ENCODE peak calls at places on chromosomes 4 and X, in eight cellular contexts. W, R, U, Y, Q, V, I and T are unnamed samples.
A peak's percentile ranks its signal among the peaks of the same experiment; 100 is the strongest.

GRCh38 chr4:139665079-139665689 is 435 bp upstream of the MGST2 start:
- DNase-seq in W (no peak), R (no peak), U (no peak), Y (no peak), Q (no peak), V (no peak), I (no peak), T (peak; percentile 37)

GRCh38 chr4:152780267-152780811 is 585 bp downstream of the ARFIP1 start:
- DNase-seq in W (no peak), R (peak; percentile 31), U (peak; percentile 44), Y (peak; percentile 9), Q (no peak), V (no peak), I (no peak), T (peak; percentile 41)

GRCh38 chr4:4818440-4819212 is 40.8 kb upstream of the MSX1 start:
- DNase-seq in W (no peak), R (no peak), U (no peak), Y (no peak), Q (no peak), V (no peak), I (no peak), T (no peak)

GRCh38 chr4:150259861-150260567 is 181.8 kb downstream of the DCLK2 start:
- DNase-seq in W (no peak), R (no peak), U (no peak), Y (no peak), Q (no peak), V (no peak), I (no peak), T (no peak)

GRCh38 chrX:134603806-134604700 is 54.2 kb downstream of the PLAC1 start:
- DNase-seq in W (no peak), R (peak; percentile 64), U (peak; percentile 71), Y (no peak), Q (no peak), V (no peak), I (no peak), T (peak; percentile 62)

GRCh38 chrX:154367474-154368308 is 6.7 kb downstream of the FLNA start:
- DNase-seq in W (peak; percentile 1), R (no peak), U (no peak), Y (no peak), Q (no peak), V (no peak), I (peak; percentile 24), T (no peak)

GRCh38 chrX:149950681-149951080 is 12.4 kb upstream of the EOLA2 start:
- DNase-seq in W (no peak), R (peak; percentile 60), U (peak; percentile 40), Y (peak; percentile 16), Q (no peak), V (peak; percentile 6), I (no peak), T (no peak)

GRCh38 chrX:106698693-106699092 is 27.8 kb upstream of the RNF128 start:
- DNase-seq in W (no peak), R (no peak), U (no peak), Y (no peak), Q (no peak), V (no peak), I (no peak), T (no peak)

GRCh38 chrX:139834879-139835278 is 98.0 kb downstream of the ATP11C start:
- DNase-seq in W (no peak), R (no peak), U (no peak), Y (no peak), Q (no peak), V (no peak), I (no peak), T (no peak)

GRCh38 chr4:61180405-61180804 is 19.7 kb upstream of the ADGRL3 start:
- DNase-seq in W (no peak), R (no peak), U (no peak), Y (no peak), Q (no peak), V (no peak), I (no peak), T (no peak)

GRCh38 chr4:84224522-84224921 is 274.6 kb downstream of the NKX6-1 start:
- DNase-seq in W (no peak), R (no peak), U (no peak), Y (no peak), Q (no peak), V (no peak), I (no peak), T (no peak)

GRCh38 chrX:110563276-110563675 is 204.6 kb downstream of the RTL9 start:
- DNase-seq in W (no peak), R (no peak), U (no peak), Y (no peak), Q (no peak), V (no peak), I (no peak), T (no peak)

GRCh38 chrX:150719641-150720040 is 26.4 kb downstream of the MTMR1 start:
- DNase-seq in W (no peak), R (no peak), U (no peak), Y (no peak), Q (no peak), V (no peak), I (no peak), T (no peak)

GRCh38 chrX:12984629-12985303 is 9.9 kb downstream of the TMSB4X start:
- DNase-seq in W (peak; percentile 20), R (no peak), U (peak; percentile 44), Y (peak; percentile 51), Q (peak; percentile 73), V (peak; percentile 73), I (no peak), T (no peak)

GRCh38 chr4:1413221-1413663 is 7.0 kb upstream of the NKX1-1 start:
- DNase-seq in W (no peak), R (no peak), U (no peak), Y (no peak), Q (no peak), V (no peak), I (no peak), T (no peak)

GRCh38 chr4:5409980-5410618 is 298.3 kb downstream of the EVC2 start:
- DNase-seq in W (no peak), R (no peak), U (no peak), Y (no peak), Q (no peak), V (no peak), I (no peak), T (no peak)

GRCh38 chr4:87956501-87956900 is 19.0 kb upstream of the SPP1 start:
- DNase-seq in W (no peak), R (no peak), U (no peak), Y (no peak), Q (no peak), V (no peak), I (no peak), T (no peak)

GRCh38 chr4:10552591-10553280 is 95.5 kb upstream of the ZNF518B start:
- DNase-seq in W (no peak), R (no peak), U (no peak), Y (no peak), Q (no peak), V (no peak), I (no peak), T (no peak)

GRCh38 chr4:1593038-1593417 is 91.1 kb downstream of the FAM53A start:
- DNase-seq in W (no peak), R (no peak), U (no peak), Y (no peak), Q (no peak), V (no peak), I (peak; percentile 6), T (no peak)

GRCh38 chrX:29851971-29852605 is 363.3 kb upstream of the MAGEB2 start:
- DNase-seq in W (no peak), R (peak; percentile 12), U (no peak), Y (no peak), Q (no peak), V (no peak), I (no peak), T (no peak)

GRCh38 chrX:21656587-21657317 is 1.4 kb downstream of the KLHL34 start:
- DNase-seq in W (no peak), R (no peak), U (no peak), Y (no peak), Q (no peak), V (peak; percentile 2), I (no peak), T (no peak)

GRCh38 chr4:113106076-113106475 is 56.6 kb downstream of the ANK2 start:
- DNase-seq in W (no peak), R (peak; percentile 60), U (no peak), Y (no peak), Q (no peak), V (no peak), I (no peak), T (no peak)

GRCh38 chr4:98514930-98515809 is 143.2 kb downstream of the TSPAN5 start:
- DNase-seq in W (no peak), R (no peak), U (no peak), Y (no peak), Q (no peak), V (no peak), I (no peak), T (no peak)
- H3K4me1 ChIP-seq in W (peaks cover 11% of the 10 kb centered on the region), R (peaks cover 18% of the 10 kb centered on the region), U (peaks cover 67% of the 10 kb centered on the region), Y (no peaks in the 10 kb centered on the region), Q (no peaks in the 10 kb centered on the region), V (no peaks in the 10 kb centered on the region), I (peaks cover 24% of the 10 kb centered on the region), T (no peaks in the 10 kb centered on the region)

DNA sequence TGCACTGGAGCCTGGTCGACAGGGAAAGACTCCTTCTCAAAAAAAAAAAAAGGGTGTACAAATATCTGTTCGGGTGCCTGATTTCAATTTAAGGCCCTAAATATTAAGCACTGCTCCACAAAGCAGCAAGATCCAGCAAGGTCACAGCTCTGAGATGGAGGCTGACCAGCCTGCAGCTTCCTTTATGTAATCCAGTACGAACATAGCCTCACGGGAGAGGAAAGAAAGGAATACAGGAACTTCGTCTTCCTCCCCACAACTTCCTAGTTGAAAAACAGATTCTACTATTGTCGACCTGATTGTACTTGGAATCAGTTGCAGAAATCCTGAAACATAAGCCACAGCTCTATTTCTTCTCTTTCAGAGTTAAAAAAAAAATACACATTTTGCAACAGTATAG is 53.5 kb upstream of the TBC1D9 start:
- DNase-seq in W (no peak), R (no peak), U (no peak), Y (no peak), Q (no peak), V (no peak), I (no peak), T (no peak)
- H3K4me1 ChIP-seq in W (no peaks in the 10 kb centered on the region), R (no peaks in the 10 kb centered on the region), U (no peaks in the 10 kb centered on the region), Y (no peaks in the 10 kb centered on the region), Q (no peaks in the 10 kb centered on the region), V (no peaks in the 10 kb centered on the region), I (peaks cover 41% of the 10 kb centered on the region), T (no peaks in the 10 kb centered on the region)

GRCh38 chr4:7808752-7809151 is 130.9 kb downstream of the AFAP1 start:
- DNase-seq in W (no peak), R (no peak), U (peak; percentile 32), Y (no peak), Q (no peak), V (no peak), I (no peak), T (no peak)
- H3K4me1 ChIP-seq in W (no peaks in the 10 kb centered on the region), R (peaks cover 34% of the 10 kb centered on the region), U (peaks cover 75% of the 10 kb centered on the region), Y (peaks cover 13% of the 10 kb centered on the region), Q (peaks cover 16% of the 10 kb centered on the region), V (no peaks in the 10 kb centered on the region), I (peaks cover 55% of the 10 kb centered on the region), T (peaks cover 1% of the 10 kb centered on the region)

DNA sequence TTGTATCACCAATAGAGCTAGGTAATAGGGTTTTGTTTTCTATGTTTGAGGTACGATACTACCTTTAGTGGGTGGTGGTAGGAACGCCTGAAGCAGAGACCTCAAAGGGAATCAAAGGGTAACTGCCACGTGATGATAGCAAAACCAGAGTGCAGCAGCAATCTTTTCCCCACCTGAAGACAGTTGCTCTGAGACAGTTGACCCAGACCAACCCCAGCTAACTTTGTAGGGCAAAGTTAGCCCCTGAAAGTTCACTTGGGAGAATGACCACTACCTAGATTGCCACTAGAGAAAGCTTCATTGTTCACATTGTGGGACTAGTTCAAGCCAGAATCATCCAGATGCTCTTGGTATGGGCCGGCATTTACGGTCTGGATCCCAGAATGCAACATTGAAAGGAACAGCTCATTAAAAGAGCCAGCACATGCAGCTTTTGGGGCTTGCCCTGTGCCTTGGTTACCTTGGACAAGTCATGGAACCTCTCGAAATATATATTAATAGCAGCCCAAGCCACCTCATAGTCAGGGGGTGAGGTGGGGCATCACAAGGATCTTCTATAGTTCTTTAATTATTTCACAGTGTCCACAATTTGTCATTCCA is 4.0 kb downstream of the SEPTIN6 start:
- DNase-seq in W (peak; percentile 22), R (no peak), U (no peak), Y (no peak), Q (no peak), V (peak; percentile 79), I (no peak), T (no peak)
- H3K4me1 ChIP-seq in W (peaks cover 56% of the 10 kb centered on the region), R (peaks cover 27% of the 10 kb centered on the region), U (peaks cover 4% of the 10 kb centered on the region), Y (no peaks in the 10 kb centered on the region), Q (peaks cover 7% of the 10 kb centered on the region), V (peaks cover 37% of the 10 kb centered on the region), I (peaks cover 66% of the 10 kb centered on the region), T (peaks cover 13% of the 10 kb centered on the region)